ENCODE peak calls at places on chromosome 10, in ten cellular contexts. J is AG04450; E is astrocyte of the spinal cord; S is lower leg skin; Z is iPS DF 6.9; H is MM.1S; I is CD4-positive, CD25-positive, alpha-beta regulatory T cell; F is Panc1; P is AG10803; N is esophagus squamous epithelium. D is an unnamed sample.

GRCh38 chr10:33688506-33688905 is 354.0 kb upstream of the NRP1 start:
- DNase-seq in J (no peak), E (no peak), S (no peak), Z (no peak), H (no peak), I (no peak), F (no peak), P (no peak), N (no peak), D (no peak)

GRCh38 chr10:1367938-1368697 is 311.9 kb downstream of the WDR37 start:
- DNase-seq in J (no peak), E (no peak), S (no peak), Z (no peak), H (no peak), I (no peak), F (no peak), P (no peak), N (no peak), D (no peak)

GRCh38 chr10:29343607-29344038 is 54.8 kb downstream of the LYZL1 start:
- DNase-seq in J (no peak), E (no peak), S (no peak), Z (no peak), H (no peak), I (no peak), F (no peak), P (no peak), N (no peak), D (no peak)

GRCh38 chr10:101397140-101397539 is 43.2 kb downstream of the BTRC start:
- DNase-seq in J (peak; percentile 26), E (peak; percentile 63), S (no peak), Z (no peak), H (peak; percentile 23), I (peak; percentile 61), F (no peak), P (peak; percentile 62), N (no peak), D (no peak)

GRCh38 chr10:34739915-34740314 is 75.2 kb downstream of the PARD3 start:
- DNase-seq in J (peak; percentile 77), E (peak; percentile 83), S (no peak), Z (peak; percentile 58), H (peak; percentile 34), I (no peak), F (no peak), P (peak; percentile 68), N (no peak), D (peak; percentile 83)

GRCh38 chr10:60944159-60944909 is at the start of gene RHOBTB1:
- DNase-seq in J (no peak), E (peak; percentile 88), S (peak; percentile 54), Z (no peak), H (peak; percentile 74), I (no peak), F (no peak), P (peak; percentile 86), N (no peak), D (no peak)

GRCh38 chr10:68586622-68587325 is 26.6 kb downstream of the TET1 start:
- DNase-seq in J (no peak), E (no peak), S (no peak), Z (no peak), H (no peak), I (no peak), F (no peak), P (no peak), N (no peak), D (no peak)

GRCh38 chr10:329361-330099 is 194.3 kb downstream of the ZMYND11 start:
- DNase-seq in J (peak; percentile 88), E (peak; percentile 97), S (peak; percentile 88), Z (no peak), H (peak; percentile 57), I (peak; percentile 21), F (peak; percentile 68), P (peak; percentile 93), N (no peak), D (peak; percentile 86)

GRCh38 chr10:22500567-22501369 is 155.5 kb downstream of the SPAG6 start:
- DNase-seq in J (no peak), E (no peak), S (no peak), Z (no peak), H (no peak), I (no peak), F (no peak), P (no peak), N (no peak), D (no peak)

GRCh38 chr10:77121829-77122228 is 515.8 kb downstream of the KCNMA1 start:
- DNase-seq in J (no peak), E (no peak), S (no peak), Z (no peak), H (no peak), I (no peak), F (no peak), P (no peak), N (no peak), D (no peak)

GRCh38 chr10:44201656-44202055 is 183.2 kb downstream of the CXCL12 start:
- DNase-seq in J (no peak), E (no peak), S (no peak), Z (no peak), H (no peak), I (no peak), F (no peak), P (no peak), N (no peak), D (no peak)

GRCh38 chr10:61166065-61166464 is 222.1 kb upstream of the RHOBTB1 start:
- DNase-seq in J (no peak), E (no peak), S (no peak), Z (no peak), H (no peak), I (no peak), F (no peak), P (no peak), N (no peak), D (no peak)

GRCh38 chr10:17836917-17837316 is 27.8 kb downstream of the MRC1 start:
- DNase-seq in J (peak; percentile 2), E (peak; percentile 55), S (no peak), Z (no peak), H (no peak), I (no peak), F (no peak), P (peak; percentile 57), N (no peak), D (peak; percentile 11)

GRCh38 chr10:124306922-124307371 is 111.8 kb downstream of the OAT start:
- DNase-seq in J (no peak), E (no peak), S (no peak), Z (no peak), H (no peak), I (no peak), F (no peak), P (no peak), N (no peak), D (no peak)

DNA sequence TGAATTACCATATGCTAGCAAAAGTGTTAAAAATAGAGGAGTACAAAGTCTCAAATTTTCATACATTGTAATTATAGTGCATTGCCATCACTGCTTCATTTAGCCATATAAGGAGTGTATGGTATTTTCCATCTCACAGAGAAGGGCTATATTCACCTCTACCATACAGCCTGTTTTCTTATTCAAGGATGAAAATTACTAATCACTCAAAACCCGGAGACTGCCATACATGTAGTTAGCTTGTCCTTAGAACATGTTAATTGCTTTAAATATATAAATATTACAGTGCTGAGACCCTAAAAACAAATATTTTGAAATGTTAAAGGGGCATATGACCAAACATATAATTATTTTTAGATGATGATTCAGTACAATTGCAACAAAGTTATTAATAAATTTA is 49.4 kb downstream of the CPEB3 start:
- DNase-seq in J (no peak), E (no peak), S (no peak), Z (no peak), H (no peak), I (no peak), F (no peak), P (no peak), N (no peak), D (no peak)
- H3K4me3 ChIP-seq in J (peak overlapping the region; percentile 76), E (no peak overlapping the region), S (no peak overlapping the region), Z (no peak overlapping the region), H (peak overlapping the region; percentile 71), I (peak overlapping the region; percentile 100), F (peak overlapping the region; percentile 70), P (peak overlapping the region; percentile 67), N (no peak overlapping the region), D (peak overlapping the region; percentile 69)

GRCh38 chr10:122838880-122839279 is 6.8 kb downstream of the CUZD1 start:
- DNase-seq in J (no peak), E (no peak), S (no peak), Z (no peak), H (no peak), I (no peak), F (no peak), P (no peak), N (no peak), D (no peak)

GRCh38 chr10:122839505-122839904 is 6.2 kb downstream of the CUZD1 start:
- DNase-seq in J (no peak), E (no peak), S (no peak), Z (no peak), H (no peak), I (no peak), F (no peak), P (no peak), N (no peak), D (no peak)

GRCh38 chr10:122830273-122830964 is 15.2 kb downstream of the CUZD1 start:
- DNase-seq in J (no peak), E (no peak), S (no peak), Z (no peak), H (no peak), I (no peak), F (no peak), P (no peak), N (no peak), D (no peak)

GRCh38 chr10:122830965-122831353 is 14.7 kb downstream of the CUZD1 start:
- DNase-seq in J (no peak), E (no peak), S (no peak), Z (no peak), H (no peak), I (no peak), F (no peak), P (no peak), N (no peak), D (no peak)

GRCh38 chr10:122835908-122836307 is 9.7 kb downstream of the CUZD1 start:
- DNase-seq in J (no peak), E (no peak), S (no peak), Z (no peak), H (no peak), I (no peak), F (no peak), P (no peak), N (no peak), D (no peak)
- H3K4me3 ChIP-seq in J (no peak overlapping the region), E (no peak overlapping the region), S (no peak overlapping the region), Z (no peak overlapping the region), H (no peak overlapping the region), I (no peak overlapping the region), F (no peak overlapping the region), P (no peak overlapping the region), N (no peak overlapping the region), D (no peak overlapping the region)

DNA sequence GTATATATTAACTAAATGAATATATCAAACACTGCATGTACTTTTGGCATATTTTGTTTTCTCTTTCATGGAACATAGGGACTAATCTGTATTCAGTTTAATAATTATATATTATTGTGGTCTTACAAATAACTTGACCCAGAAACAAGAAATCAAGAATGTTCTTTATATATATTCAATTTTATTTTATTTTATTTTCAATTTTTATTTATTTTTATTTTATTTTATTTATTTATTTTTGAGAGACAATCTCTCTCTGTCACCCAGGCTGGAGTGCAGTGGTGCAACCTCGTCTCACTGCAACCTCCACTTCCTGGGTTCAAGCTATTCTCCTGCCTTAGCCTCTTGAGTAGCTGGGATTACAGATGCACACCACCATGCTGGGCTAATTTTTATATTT is 258.4 kb upstream of the MYO3A start:
- DNase-seq in J (no peak), E (no peak), S (no peak), Z (no peak), H (no peak), I (no peak), F (no peak), P (no peak), N (no peak), D (no peak)
- H3K4me3 ChIP-seq in J (no peak overlapping the region), E (no peak overlapping the region), S (no peak overlapping the region), Z (no peak overlapping the region), H (no peak overlapping the region), I (no peak overlapping the region), F (no peak overlapping the region), P (no peak overlapping the region), N (no peak overlapping the region), D (no peak overlapping the region)

GRCh38 chr10:25766213-25766612 is 167.8 kb upstream of the MYO3A start:
- DNase-seq in J (no peak), E (no peak), S (no peak), Z (no peak), H (no peak), I (no peak), F (no peak), P (no peak), N (no peak), D (no peak)
- H3K4me3 ChIP-seq in J (no peak overlapping the region), E (no peak overlapping the region), S (no peak overlapping the region), Z (no peak overlapping the region), H (no peak overlapping the region), I (no peak overlapping the region), F (no peak overlapping the region), P (no peak overlapping the region), N (no peak overlapping the region), D (no peak overlapping the region)

D was measured in skeletal muscle cell.